ENCODE peak calls at places on chromosomes 5 and 9, in five cellular contexts. H is GM13976, A is tibial nerve, C is left cardiac atrium, K is HuH-7.5. B is an unnamed sample.

GRCh38 chr5:60805470-60805869 is 38.6 kb downstream of the ELOVL7 start:
- DNase-seq in H (no peak), A (no peak), C (no peak), K (no peak), B (no peak)

GRCh38 chr5:150302301-150303069 is at the start of gene ARSI:
- DNase-seq in H (peak), A (no peak), C (peak), K (peak), B (no peak)

GRCh38 chr9:75455444-75455921 is 367.2 kb downstream of the OSTF1 start:
- DNase-seq in H (no peak), A (no peak), C (no peak), K (no peak), B (peak)

GRCh38 chr5:66744040-66744439 is 147.8 kb downstream of the MAST4 start:
- DNase-seq in H (no peak), A (no peak), C (peak), K (no peak), B (no peak)

GRCh38 chr9:13278023-13278367 is 1.5 kb downstream of the MPDZ start:
- DNase-seq in H (no peak), A (no peak), C (no peak), K (no peak), B (no peak)

GRCh38 chr5:94802450-94802849 is 184.0 kb downstream of the SLF1 start:
- DNase-seq in H (no peak), A (no peak), C (no peak), K (no peak), B (no peak)

GRCh38 chr9:20270176-20270575 is 352.1 kb downstream of the MLLT3 start:
- DNase-seq in H (no peak), A (no peak), C (no peak), K (no peak), B (no peak)

GRCh38 chr9:72589684-72590555 is 68.5 kb downstream of the TMC1 start:
- DNase-seq in H (no peak), A (no peak), C (no peak), K (no peak), B (no peak)

GRCh38 chr5:111635151-111635945 is 121.6 kb downstream of the NREP start:
- DNase-seq in H (no peak), A (no peak), C (no peak), K (no peak), B (peak)

GRCh38 chr9:123377211-123377971 is 21.4 kb downstream of the CRB2 start:
- DNase-seq in H (no peak), A (no peak), C (no peak), K (no peak), B (no peak)

GRCh38 chr5:114387433-114387832 is 25.6 kb downstream of the KCNN2 start:
- DNase-seq in H (no peak), A (no peak), C (no peak), K (no peak), B (peak)

GRCh38 chr5:149932445-149933350 is 11.9 kb downstream of the PDE6A start:
- DNase-seq in H (no peak), A (no peak), C (no peak), K (peak), B (no peak)

B was measured in Ammon's horn.